ENCODE peak calls at places on chromosomes 1 and 21, in four cellular contexts. R is A549, T is HepG2, O is GM12878. F is an unnamed sample.

GRCh38 chr21:17903929-17904639 is 84.9 kb upstream of the C21orf91 start:
- DNase-seq in R (no peak), T (no peak), O (no peak), F (no peak)

GRCh38 chr1:211606914-211607751 is 28.2 kb upstream of the SLC30A1 start:
- DNase-seq in R (no peak), T (no peak), O (peak; percentile 35), F (no peak)

GRCh38 chr21:38954450-38955059 is 148.8 kb downstream of the ETS2 start:
- DNase-seq in R (no peak), T (no peak), O (no peak), F (no peak)

GRCh38 chr1:44780583-44781121 is 5.3 kb downstream of the RPS8 start:
- DNase-seq in R (no peak), T (no peak), O (no peak), F (no peak)

GRCh38 chr1:231919900-231920299 is 293.3 kb downstream of the DISC1 start:
- DNase-seq in R (no peak), T (no peak), O (no peak), F (peak; percentile 57)

GRCh38 chr1:181485276-181486097 is 2.2 kb downstream of the CACNA1E start:
- DNase-seq in R (no peak), T (no peak), O (peak; percentile 53), F (peak; percentile 37)

GRCh38 chr1:174913225-174913903 is 86.4 kb upstream of the CACYBP start:
- DNase-seq in R (no peak), T (no peak), O (no peak), F (no peak)

GRCh38 chr1:101239095-101240040 is 2.5 kb downstream of the S1PR1 start:
- DNase-seq in R (no peak), T (no peak), O (no peak), F (no peak)

GRCh38 chr1:9252999-9253398 is 18.4 kb downstream of the H6PD start:
- DNase-seq in R (no peak), T (no peak), O (no peak), F (peak; percentile 59)

GRCh38 chr1:170586942-170587593 is 55.1 kb downstream of the GORAB start:
- DNase-seq in R (no peak), T (no peak), O (no peak), F (no peak)

GRCh38 chr21:26389971-26390641 is 183.0 kb downstream of the CYYR1 start:
- DNase-seq in R (peak; percentile 10), T (no peak), O (no peak), F (no peak)

GRCh38 chr1:168484083-168484482 is 59.7 kb downstream of the XCL2 start:
- DNase-seq in R (no peak), T (no peak), O (no peak), F (no peak)

GRCh38 chr1:184365699-184366098 is 21.1 kb upstream of the C1orf21 start:
- DNase-seq in R (no peak), T (no peak), O (no peak), F (no peak)

GRCh38 chr1:192610114-192610958 is 25.6 kb upstream of the RGS13 start:
- DNase-seq in R (peak; percentile 29), T (no peak), O (no peak), F (peak; percentile 21)

GRCh38 chr1:156525856-156526479 is 25.4 kb upstream of the MEF2D start:
- DNase-seq in R (no peak), T (no peak), O (no peak), F (no peak)

GRCh38 chr1:231338270-231339128 is at the start of gene SPRTN:
- DNase-seq in R (peak; percentile 96), T (no peak), O (no peak), F (peak; percentile 90)

GRCh38 chr1:30334767-30335166 is 388.6 kb downstream of the MATN1 start:
- DNase-seq in R (no peak), T (no peak), O (no peak), F (no peak)

GRCh38 chr1:161077426-161077825 is 7.7 kb upstream of the ARHGAP30 start:
- DNase-seq in R (no peak), T (no peak), O (no peak), F (no peak)

DNA sequence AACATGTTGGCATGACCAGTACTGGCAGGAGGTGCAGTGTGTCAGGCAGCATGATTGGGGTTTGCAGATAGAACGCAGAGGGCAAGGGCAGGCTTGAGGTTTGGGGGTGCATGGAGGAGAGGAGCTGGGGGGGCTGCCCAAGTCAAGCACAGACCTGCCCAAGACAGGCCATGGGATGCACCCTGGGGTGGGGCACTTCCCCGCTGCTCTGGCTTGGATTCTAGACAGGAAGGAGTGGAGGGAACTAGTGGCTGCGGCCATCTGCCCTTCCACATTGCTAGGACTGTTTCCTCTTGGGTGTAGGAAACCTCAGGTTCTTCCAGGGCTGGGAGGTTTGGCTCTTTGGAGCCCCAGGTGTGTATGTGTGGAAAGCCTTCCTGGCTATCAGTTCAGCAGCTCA is 3.0 kb downstream of the PDXK start:
- DNase-seq in R (no peak), T (no peak), O (no peak), F (no peak)
- TF ChIP-seq PBX3 in R (no peak), T (no peak), O (no peak), F (no peak)

DNA sequence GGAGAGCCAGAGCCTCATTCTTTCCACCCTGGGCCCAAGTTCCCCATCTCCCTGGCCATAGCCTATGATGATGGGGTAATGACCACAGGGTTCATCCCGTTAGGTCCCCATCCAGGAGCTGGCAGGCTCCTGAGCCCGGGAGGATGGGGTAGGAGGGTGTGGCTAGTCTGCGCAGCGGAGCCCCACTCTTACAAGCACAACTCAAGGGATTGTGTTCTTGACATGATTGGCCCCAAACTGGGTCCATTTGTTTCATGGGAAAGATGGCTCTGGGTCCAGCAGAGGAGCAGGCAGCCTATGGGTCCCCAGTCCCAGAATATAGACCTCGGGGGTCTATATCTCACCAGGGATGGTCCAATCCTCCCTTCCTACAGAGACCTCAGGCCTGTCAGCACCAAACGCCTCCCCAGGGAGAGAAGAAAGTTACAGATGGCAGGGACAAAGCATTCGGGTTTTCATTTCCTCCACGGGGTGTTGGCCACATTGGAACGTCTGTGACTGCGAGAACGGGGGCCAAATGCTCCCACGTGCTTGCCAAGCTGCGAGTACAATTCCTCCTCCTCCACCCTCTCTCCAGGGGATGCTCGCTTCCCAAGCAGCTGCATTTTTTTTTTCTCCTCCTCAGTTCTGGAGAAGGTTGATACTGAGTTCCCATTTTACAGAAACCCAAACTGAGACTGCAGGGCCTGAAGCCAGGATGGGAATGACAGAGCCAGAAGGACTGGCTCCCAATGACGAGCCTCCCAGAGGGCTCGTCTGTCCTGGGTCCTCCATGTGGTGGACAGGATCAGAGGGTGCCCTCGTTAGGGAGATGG is 71.0 kb downstream of the DHRS3 start:
- DNase-seq in R (no peak), T (no peak), O (no peak), F (no peak)
- TF ChIP-seq USF2 in R (no peak), T (no peak), O (no peak), F (no peak)

GRCh38 chr1:81414417-81415087 is 386.2 kb upstream of the ADGRL2 start:
- DNase-seq in R (peak; percentile 11), T (no peak), O (peak; percentile 9), F (peak; percentile 31)
- TF ChIP-seq PBX3 in R (no peak), T (no peak), O (no peak), F (no peak)

GRCh38 chr1:202967684-202968281 is 726 bp upstream of the CYB5R1 start:
- DNase-seq in R (no peak), T (no peak), O (no peak), F (peak; percentile 37)

GRCh38 chr1:202968351-202968750 is 1.3 kb upstream of the CYB5R1 start:
- DNase-seq in R (no peak), T (no peak), O (no peak), F (no peak)

GRCh38 chr1:202966006-202966904 is 802 bp downstream of the CYB5R1 start:
- DNase-seq in R (peak; percentile 35), T (no peak), O (no peak), F (no peak)

GRCh38 chr1:202965441-202965821 is 1.6 kb downstream of the CYB5R1 start:
- DNase-seq in R (no peak), T (no peak), O (no peak), F (no peak)

DNA sequence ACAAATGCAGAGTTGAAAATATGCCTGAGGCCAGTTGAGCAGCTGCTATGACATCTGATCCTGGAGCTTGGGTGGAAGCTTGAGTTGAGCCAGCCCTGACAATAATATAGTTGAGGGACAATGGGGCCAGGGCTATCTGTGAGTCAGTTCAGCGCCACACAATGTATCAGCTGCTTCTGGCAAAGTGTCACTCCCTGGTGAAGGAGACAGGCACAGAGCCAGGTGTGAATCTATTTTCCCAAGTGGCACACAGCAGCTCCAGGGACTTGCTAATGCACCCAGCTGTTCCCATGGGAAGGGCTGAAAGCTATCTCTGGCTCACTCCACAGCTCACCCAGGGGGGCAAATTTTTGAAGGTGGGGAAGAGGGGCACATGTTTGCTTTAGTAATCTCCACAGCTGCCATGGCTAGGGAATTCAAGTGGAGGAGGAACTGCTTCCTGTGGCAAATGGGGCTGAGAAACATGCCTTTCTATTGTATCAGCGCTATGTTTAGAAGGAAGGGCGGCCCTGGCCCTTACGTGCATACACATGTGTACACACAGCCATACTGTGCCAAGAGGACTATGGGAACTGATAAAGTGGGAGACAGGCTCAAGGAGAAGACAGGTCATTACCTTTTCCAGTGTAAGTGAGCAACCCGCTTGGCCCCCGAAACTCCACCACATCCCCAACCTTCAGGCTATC is 2.2 kb downstream of the CYB5R1 start:
- DNase-seq in R (no peak), T (no peak), O (no peak), F (no peak)
- TF ChIP-seq USF2 in R (no peak), T (no peak), O (no peak), F (no peak)

DNA sequence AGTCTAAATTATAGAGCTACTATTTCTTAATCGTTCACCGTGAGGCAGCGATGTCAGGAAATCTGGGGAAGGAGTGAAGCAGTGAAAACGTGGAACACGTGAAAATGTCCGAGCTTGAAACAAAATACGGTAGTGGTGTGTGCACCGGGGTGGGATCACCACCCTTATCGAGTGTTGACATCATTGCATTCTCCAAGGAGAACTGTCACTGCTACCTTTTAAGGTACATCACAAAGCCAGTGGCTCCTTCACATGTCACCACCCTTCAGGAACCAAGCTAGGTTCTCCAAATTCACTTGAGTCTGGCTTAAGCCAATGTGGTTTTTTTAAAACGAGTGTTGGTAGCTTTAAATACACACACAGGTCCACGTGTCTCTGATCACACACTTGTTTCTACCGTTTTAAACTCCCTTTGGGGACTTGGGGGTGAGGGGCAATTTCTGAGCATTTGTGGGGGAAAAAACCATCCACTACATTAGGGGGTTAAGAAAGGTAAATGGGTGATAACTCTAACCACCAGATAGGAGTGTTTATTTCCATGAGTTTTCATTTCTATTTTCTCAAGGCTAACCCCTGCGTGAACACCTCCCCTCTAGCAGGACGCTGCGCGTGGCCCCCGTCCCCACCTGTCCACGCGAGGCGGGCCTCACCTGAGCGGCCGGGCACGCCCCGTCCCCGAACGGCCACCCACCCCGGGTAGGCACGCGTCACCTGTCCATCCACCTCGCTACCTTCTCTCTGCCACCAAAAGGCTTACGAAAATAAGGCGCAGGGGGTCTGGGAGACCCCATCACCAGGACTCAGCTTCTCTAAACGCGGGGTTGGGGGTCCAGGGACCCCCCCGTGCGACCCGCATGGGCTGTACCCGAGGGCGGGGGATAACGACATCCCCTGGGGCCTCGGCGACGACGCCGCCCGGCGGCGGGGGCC is 978 bp downstream of the PRDM15 start:
- DNase-seq in R (no peak), T (no peak), O (no peak), F (peak; percentile 70)
- TF ChIP-seq PBX3 in R (no peak), T (no peak), O (no peak), F (no peak)

GRCh38 chr1:1100296-1100695 is 15.6 kb downstream of the C1orf159 start:
- DNase-seq in R (no peak), T (no peak), O (no peak), F (no peak)

GRCh38 chr1:1098656-1099425 is 17.0 kb downstream of the C1orf159 start:
- DNase-seq in R (no peak), T (no peak), O (no peak), F (no peak)

GRCh38 chr1:1099506-1100183 is 16.2 kb downstream of the C1orf159 start:
- DNase-seq in R (no peak), T (no peak), O (no peak), F (no peak)

GRCh38 chr1:1106510-1107221 is 9.2 kb downstream of the C1orf159 start:
- DNase-seq in R (no peak), T (no peak), O (no peak), F (no peak)

GRCh38 chr1:1101503-1101902 is 14.4 kb downstream of the C1orf159 start:
- DNase-seq in R (no peak), T (no peak), O (no peak), F (no peak)
- TF ChIP-seq USF2 in R (no peak), T (no peak), O (no peak), F (no peak)